ENCODE peak calls at places on chromosome 9, in eight cellular contexts. C is neuronal stem cell; Z is stimulated activated CD4-positive, alpha-beta T cell treated with anti-CD3 and anti-CD28 coated beads, Interleukin-2, amount 100 ng/mL, for 48 hours; R is fibroblast of the aortic adventitia; X is AG09319; U is naive B cell; M is activated naive CD4-positive, alpha-beta T cell treated with anti-CD3 and anti-CD28 coated beads for 36 hours; J is effector memory CD4-positive, alpha-beta T cell. N is an unnamed sample.
A peak's percentile ranks its signal among the peaks of the same experiment; 100 is the strongest.

GRCh38 chr9:113403651-113404050 is 2.6 kb upstream of the ALAD start:
- DNase-seq in C (no peak), Z (no peak), R (no peak), X (no peak), U (no peak), M (no peak), J (no peak), N (no peak)

GRCh38 chr9:34096751-34097150 is 29.7 kb downstream of the DCAF12 start:
- DNase-seq in C (no peak), Z (no peak), R (no peak), X (no peak), U (no peak), M (no peak), J (no peak), N (no peak)

GRCh38 chr9:129895376-129896268 is 60.4 kb downstream of the USP20 start:
- DNase-seq in C (no peak), Z (no peak), R (no peak), X (no peak), U (no peak), M (peak; percentile 71), J (peak; percentile 44), N (no peak)

GRCh38 chr9:107172160-107172978 is 110.7 kb upstream of the RAD23B start:
- DNase-seq in C (peak; percentile 79), Z (peak; percentile 57), R (peak; percentile 89), X (peak; percentile 47), U (peak; percentile 27), M (peak; percentile 82), J (peak; percentile 27), N (peak; percentile 71)

GRCh38 chr9:134776080-134776796 is 104.4 kb upstream of the FCN2 start:
- DNase-seq in C (no peak), Z (no peak), R (peak; percentile 51), X (no peak), U (no peak), M (no peak), J (no peak), N (no peak)

GRCh38 chr9:110545705-110546104 is 33.8 kb downstream of the SVEP1 start:
- DNase-seq in C (no peak), Z (no peak), R (no peak), X (no peak), U (no peak), M (no peak), J (no peak), N (no peak)

GRCh38 chr9:35822926-35823325 is 5.6 kb downstream of the FAM221B start:
- DNase-seq in C (no peak), Z (no peak), R (no peak), X (no peak), U (no peak), M (no peak), J (no peak), N (no peak)

GRCh38 chr9:7780261-7780988 is 19.2 kb downstream of the DMAC1 start:
- DNase-seq in C (peak; percentile 14), Z (no peak), R (peak; percentile 32), X (no peak), U (no peak), M (no peak), J (no peak), N (peak; percentile 58)

GRCh38 chr9:123893831-123894460 is 36.0 kb downstream of the DENND1A start:
- DNase-seq in C (no peak), Z (no peak), R (peak; percentile 25), X (no peak), U (no peak), M (no peak), J (no peak), N (peak; percentile 27)

GRCh38 chr9:99046068-99046467 is 58.8 kb upstream of the TGFBR1 start:
- DNase-seq in C (no peak), Z (no peak), R (no peak), X (no peak), U (no peak), M (no peak), J (no peak), N (no peak)

GRCh38 chr9:128689820-128690683 is 1.0 kb downstream of the SET start:
- DNase-seq in C (peak; percentile 41), Z (peak; percentile 41), R (peak; percentile 39), X (no peak), U (peak; percentile 47), M (peak; percentile 55), J (peak; percentile 52), N (peak; percentile 26)

GRCh38 chr9:69857131-69857530 is 36.5 kb downstream of the CFAP95 start:
- DNase-seq in C (no peak), Z (no peak), R (peak; percentile 75), X (no peak), U (no peak), M (no peak), J (no peak), N (peak; percentile 36)

GRCh38 chr9:20208951-20209350 is 413.3 kb downstream of the MLLT3 start:
- DNase-seq in C (no peak), Z (no peak), R (no peak), X (no peak), U (no peak), M (peak; percentile 17), J (no peak), N (no peak)

GRCh38 chr9:70561111-70561510 is 146.7 kb upstream of the KLF9 start:
- DNase-seq in C (no peak), Z (no peak), R (no peak), X (no peak), U (no peak), M (no peak), J (no peak), N (no peak)

GRCh38 chr9:128372784-128373183 is 1.6 kb downstream of the URM1 start:
- DNase-seq in C (no peak), Z (no peak), R (no peak), X (no peak), U (no peak), M (no peak), J (no peak), N (no peak)

GRCh38 chr9:123724211-123724831 is 205.6 kb downstream of the DENND1A start:
- DNase-seq in C (no peak), Z (no peak), R (peak; percentile 55), X (no peak), U (no peak), M (no peak), J (no peak), N (peak; percentile 32)

GRCh38 chr9:84141762-84142370 is 161.3 kb downstream of the RMI1 start:
- DNase-seq in C (no peak), Z (no peak), R (no peak), X (no peak), U (no peak), M (no peak), J (no peak), N (no peak)

N was measured in stromal cell of bone marrow.